ENCODE peak calls at places on chromosome 18, in seven cellular contexts. I is stimulated activated CD8-positive, alpha-beta memory T cell treated with anti-CD3 and anti-CD28 coated beads, Interleukin-15, amount 100 ng/mL, for 4 hours; V is PC-3; D is activated naive CD4-positive, alpha-beta T cell; O is iris pigment epithelial cell; A is prostate gland; J is AG10803. F is an unnamed sample.

GRCh38 chr18:13696961-13697360 is 29.4 kb downstream of the FAM210A start:
- DNase-seq in I (no peak), V (no peak), D (no peak), O (peak), A (no peak), J (peak), F (peak)

GRCh38 chr18:55243852-55244251 is 284.6 kb upstream of the CCDC68 start:
- DNase-seq in I (no peak), V (no peak), D (no peak), O (peak), A (no peak), J (peak), F (no peak)

GRCh38 chr18:76922107-76922506 is 99.8 kb downstream of the ZNF236 start:
- DNase-seq in I (no peak), V (peak), D (no peak), O (peak), A (peak), J (peak), F (peak)

GRCh38 chr18:47260138-47260923 is 8.9 kb upstream of the SKOR2 start:
- DNase-seq in I (no peak), V (peak), D (no peak), O (peak), A (peak), J (peak), F (peak)

GRCh38 chr18:52544086-52544485 is 204.1 kb downstream of the DCC start:
- DNase-seq in I (no peak), V (no peak), D (no peak), O (no peak), A (no peak), J (no peak), F (no peak)

GRCh38 chr18:25648724-25649260 is 296.8 kb upstream of the ZNF521 start:
- DNase-seq in I (no peak), V (no peak), D (no peak), O (peak), A (no peak), J (peak), F (no peak)

GRCh38 chr18:54558609-54559585 is 32.1 kb upstream of the DYNAP start:
- DNase-seq in I (no peak), V (peak), D (no peak), O (peak), A (no peak), J (peak), F (peak)

GRCh38 chr18:34867520-34867919 is 157.4 kb downstream of the DTNA start:
- DNase-seq in I (no peak), V (no peak), D (no peak), O (no peak), A (no peak), J (no peak), F (no peak)

GRCh38 chr18:69897397-69898108 is 50.1 kb downstream of the CD226 start:
- DNase-seq in I (no peak), V (no peak), D (no peak), O (no peak), A (no peak), J (no peak), F (no peak)

GRCh38 chr18:12246849-12247808 is 7.0 kb upstream of the CIDEA start:
- DNase-seq in I (no peak), V (no peak), D (no peak), O (peak), A (no peak), J (no peak), F (no peak)

GRCh38 chr18:63540131-63540530 is 2.0 kb upstream of the SERPINB12 start:
- DNase-seq in I (no peak), V (peak), D (no peak), O (peak), A (no peak), J (peak), F (no peak)

GRCh38 chr18:45637546-45638327 is 22.5 kb downstream of the SLC14A2 start:
- DNase-seq in I (no peak), V (no peak), D (no peak), O (no peak), A (no peak), J (peak), F (no peak)

GRCh38 chr18:2536493-2536892 is 34.8 kb downstream of the METTL4 start:
- DNase-seq in I (no peak), V (peak), D (no peak), O (peak), A (no peak), J (peak), F (peak)

GRCh38 chr18:23259701-23260661 is 124.7 kb downstream of the CABLES1 start:
- DNase-seq in I (no peak), V (peak), D (no peak), O (peak), A (peak), J (peak), F (peak)

GRCh38 chr18:78414302-78414701 is 565.3 kb upstream of the SALL3 start:
- DNase-seq in I (no peak), V (no peak), D (no peak), O (no peak), A (no peak), J (no peak), F (no peak)

GRCh38 chr18:50080932-50081560 is 113.9 kb downstream of the MYO5B start:
- DNase-seq in I (no peak), V (peak), D (no peak), O (peak), A (no peak), J (no peak), F (peak)

GRCh38 chr18:74522635-74523548 is 11.4 kb upstream of the CNDP1 start:
- DNase-seq in I (no peak), V (no peak), D (no peak), O (no peak), A (no peak), J (no peak), F (no peak)

GRCh38 chr18:64202836-64203235 is 53.9 kb upstream of the LINC00305 start:
- DNase-seq in I (no peak), V (no peak), D (no peak), O (no peak), A (no peak), J (no peak), F (peak)

GRCh38 chr18:7809978-7810377 is 242.9 kb downstream of the PTPRM start:
- DNase-seq in I (no peak), V (no peak), D (no peak), O (no peak), A (no peak), J (no peak), F (no peak)

GRCh38 chr18:8389391-8390340 is 219.6 kb upstream of the RAB12 start:
- DNase-seq in I (no peak), V (peak), D (no peak), O (peak), A (peak), J (peak), F (peak)

GRCh38 chr18:35620765-35621164 is 39.2 kb downstream of the GALNT1 start:
- DNase-seq in I (no peak), V (no peak), D (no peak), O (no peak), A (no peak), J (peak), F (no peak)

GRCh38 chr18:1708006-1708405 is 803.3 kb downstream of the ADCYAP1 start:
- DNase-seq in I (no peak), V (peak), D (no peak), O (peak), A (no peak), J (no peak), F (peak)

GRCh38 chr18:7749510-7749981 is 182.4 kb downstream of the PTPRM start:
- DNase-seq in I (no peak), V (no peak), D (no peak), O (peak), A (no peak), J (peak), F (no peak)

F was measured in bronchial epithelial cell.